ENCODE peak calls at places on chromosomes 16 and 17, in nine cellular contexts. One of them, this sample, is unnamed.

GRCh38 chr17:67431210-67432015 is 54.3 kb downstream of the PITPNC1 start:
- DNase-seq in DMS153: no peak
- DNase-seq in Calu3: no peak
- DNase-seq in NCI-H2227 treated with DMSO at 0.1 percent for 48 hours: no peak
- DNase-seq in dorsolateral prefrontal cortex: no peak
- DNase-seq in GM20000: peak
- DNase-seq in stimulated activated naive B cell treated with anti-CD40 and anti-IgM and Interleukin-4, amounts not matched to agents 10 μg/mL and 1 μg/mL and 100 μg/mL, for 72 hours: no peak
- DNase-seq in mucosa of descending colon: no peak
- DNase-seq in fibroblast of the aortic adventitia: peak
- DNase-seq in this sample: no peak

GRCh38 chr17:12402963-12403622 is 262.6 kb upstream of the MYOCD start:
- DNase-seq in DMS153: no peak
- DNase-seq in Calu3: no peak
- DNase-seq in NCI-H2227 treated with DMSO at 0.1 percent for 48 hours: no peak
- DNase-seq in dorsolateral prefrontal cortex: no peak
- DNase-seq in GM20000: no peak
- DNase-seq in stimulated activated naive B cell treated with anti-CD40 and anti-IgM and Interleukin-4, amounts not matched to agents 10 μg/mL and 1 μg/mL and 100 μg/mL, for 72 hours: no peak
- DNase-seq in mucosa of descending colon: no peak
- DNase-seq in fibroblast of the aortic adventitia: peak
- DNase-seq in this sample: no peak

GRCh38 chr17:68733241-68734176 is 132.3 kb upstream of the FAM20A start:
- DNase-seq in DMS153: no peak
- DNase-seq in Calu3: peak
- DNase-seq in NCI-H2227 treated with DMSO at 0.1 percent for 48 hours: no peak
- DNase-seq in dorsolateral prefrontal cortex: no peak
- DNase-seq in GM20000: no peak
- DNase-seq in stimulated activated naive B cell treated with anti-CD40 and anti-IgM and Interleukin-4, amounts not matched to agents 10 μg/mL and 1 μg/mL and 100 μg/mL, for 72 hours: no peak
- DNase-seq in mucosa of descending colon: no peak
- DNase-seq in fibroblast of the aortic adventitia: peak
- DNase-seq in this sample: no peak

GRCh38 chr17:34840758-34841157 is 120.5 kb downstream of the CCT6B start:
- DNase-seq in DMS153: no peak
- DNase-seq in Calu3: peak
- DNase-seq in NCI-H2227 treated with DMSO at 0.1 percent for 48 hours: no peak
- DNase-seq in dorsolateral prefrontal cortex: no peak
- DNase-seq in GM20000: no peak
- DNase-seq in stimulated activated naive B cell treated with anti-CD40 and anti-IgM and Interleukin-4, amounts not matched to agents 10 μg/mL and 1 μg/mL and 100 μg/mL, for 72 hours: no peak
- DNase-seq in mucosa of descending colon: no peak
- DNase-seq in fibroblast of the aortic adventitia: no peak
- DNase-seq in this sample: no peak

GRCh38 chr17:79905832-79906231 is 66.6 kb upstream of the CBX4 start:
- DNase-seq in DMS153: peak
- DNase-seq in Calu3: peak
- DNase-seq in NCI-H2227 treated with DMSO at 0.1 percent for 48 hours: no peak
- DNase-seq in dorsolateral prefrontal cortex: no peak
- DNase-seq in GM20000: no peak
- DNase-seq in stimulated activated naive B cell treated with anti-CD40 and anti-IgM and Interleukin-4, amounts not matched to agents 10 μg/mL and 1 μg/mL and 100 μg/mL, for 72 hours: no peak
- DNase-seq in mucosa of descending colon: no peak
- DNase-seq in fibroblast of the aortic adventitia: no peak
- DNase-seq in this sample: no peak

GRCh38 chr16:81626181-81626674 is 152.9 kb upstream of the PLCG2 start:
- DNase-seq in DMS153: no peak
- DNase-seq in Calu3: no peak
- DNase-seq in NCI-H2227 treated with DMSO at 0.1 percent for 48 hours: no peak
- DNase-seq in dorsolateral prefrontal cortex: no peak
- DNase-seq in GM20000: no peak
- DNase-seq in stimulated activated naive B cell treated with anti-CD40 and anti-IgM and Interleukin-4, amounts not matched to agents 10 μg/mL and 1 μg/mL and 100 μg/mL, for 72 hours: no peak
- DNase-seq in mucosa of descending colon: no peak
- DNase-seq in fibroblast of the aortic adventitia: no peak
- DNase-seq in this sample: no peak

GRCh38 chr16:68948230-68948910 is 105.0 kb downstream of the TANGO6 start:
- DNase-seq in DMS153: no peak
- DNase-seq in Calu3: no peak
- DNase-seq in NCI-H2227 treated with DMSO at 0.1 percent for 48 hours: no peak
- DNase-seq in dorsolateral prefrontal cortex: no peak
- DNase-seq in GM20000: no peak
- DNase-seq in stimulated activated naive B cell treated with anti-CD40 and anti-IgM and Interleukin-4, amounts not matched to agents 10 μg/mL and 1 μg/mL and 100 μg/mL, for 72 hours: no peak
- DNase-seq in mucosa of descending colon: no peak
- DNase-seq in fibroblast of the aortic adventitia: peak
- DNase-seq in this sample: no peak

GRCh38 chr17:5297245-5297644 is 15.2 kb downstream of the RABEP1 start:
- DNase-seq in DMS153: no peak
- DNase-seq in Calu3: no peak
- DNase-seq in NCI-H2227 treated with DMSO at 0.1 percent for 48 hours: no peak
- DNase-seq in dorsolateral prefrontal cortex: no peak
- DNase-seq in GM20000: no peak
- DNase-seq in stimulated activated naive B cell treated with anti-CD40 and anti-IgM and Interleukin-4, amounts not matched to agents 10 μg/mL and 1 μg/mL and 100 μg/mL, for 72 hours: no peak
- DNase-seq in mucosa of descending colon: no peak
- DNase-seq in fibroblast of the aortic adventitia: no peak
- DNase-seq in this sample: no peak

GRCh38 chr17:37676115-37676925 is 33.1 kb upstream of the DDX52 start:
- DNase-seq in DMS153: no peak
- DNase-seq in Calu3: no peak
- DNase-seq in NCI-H2227 treated with DMSO at 0.1 percent for 48 hours: no peak
- DNase-seq in dorsolateral prefrontal cortex: no peak
- DNase-seq in GM20000: no peak
- DNase-seq in stimulated activated naive B cell treated with anti-CD40 and anti-IgM and Interleukin-4, amounts not matched to agents 10 μg/mL and 1 μg/mL and 100 μg/mL, for 72 hours: no peak
- DNase-seq in mucosa of descending colon: peak
- DNase-seq in fibroblast of the aortic adventitia: no peak
- DNase-seq in this sample: no peak

GRCh38 chr17:12187658-12188057 is 167.0 kb downstream of the MAP2K4 start:
- DNase-seq in DMS153: no peak
- DNase-seq in Calu3: no peak
- DNase-seq in NCI-H2227 treated with DMSO at 0.1 percent for 48 hours: no peak
- DNase-seq in dorsolateral prefrontal cortex: no peak
- DNase-seq in GM20000: no peak
- DNase-seq in stimulated activated naive B cell treated with anti-CD40 and anti-IgM and Interleukin-4, amounts not matched to agents 10 μg/mL and 1 μg/mL and 100 μg/mL, for 72 hours: no peak
- DNase-seq in mucosa of descending colon: no peak
- DNase-seq in fibroblast of the aortic adventitia: no peak
- DNase-seq in this sample: no peak

GRCh38 chr17:63984651-63985386 is 12.1 kb upstream of the SCN4A start:
- DNase-seq in DMS153: no peak
- DNase-seq in Calu3: peak
- DNase-seq in NCI-H2227 treated with DMSO at 0.1 percent for 48 hours: no peak
- DNase-seq in dorsolateral prefrontal cortex: no peak
- DNase-seq in GM20000: no peak
- DNase-seq in stimulated activated naive B cell treated with anti-CD40 and anti-IgM and Interleukin-4, amounts not matched to agents 10 μg/mL and 1 μg/mL and 100 μg/mL, for 72 hours: peak
- DNase-seq in mucosa of descending colon: peak
- DNase-seq in fibroblast of the aortic adventitia: peak
- DNase-seq in this sample: no peak

GRCh38 chr17:17467720-17468119 is 9.1 kb upstream of the MED9 start:
- DNase-seq in DMS153: no peak
- DNase-seq in Calu3: no peak
- DNase-seq in NCI-H2227 treated with DMSO at 0.1 percent for 48 hours: no peak
- DNase-seq in dorsolateral prefrontal cortex: no peak
- DNase-seq in GM20000: no peak
- DNase-seq in stimulated activated naive B cell treated with anti-CD40 and anti-IgM and Interleukin-4, amounts not matched to agents 10 μg/mL and 1 μg/mL and 100 μg/mL, for 72 hours: no peak
- DNase-seq in mucosa of descending colon: peak
- DNase-seq in fibroblast of the aortic adventitia: no peak
- DNase-seq in this sample: no peak

GRCh38 chr16:48592839-48593429 is 17.0 kb downstream of the N4BP1 start:
- DNase-seq in DMS153: no peak
- DNase-seq in Calu3: no peak
- DNase-seq in NCI-H2227 treated with DMSO at 0.1 percent for 48 hours: no peak
- DNase-seq in dorsolateral prefrontal cortex: no peak
- DNase-seq in GM20000: no peak
- DNase-seq in stimulated activated naive B cell treated with anti-CD40 and anti-IgM and Interleukin-4, amounts not matched to agents 10 μg/mL and 1 μg/mL and 100 μg/mL, for 72 hours: no peak
- DNase-seq in mucosa of descending colon: no peak
- DNase-seq in fibroblast of the aortic adventitia: no peak
- DNase-seq in this sample: no peak

GRCh38 chr17:7047566-7047965 is 3.7 kb upstream of the SLC16A11 start:
- DNase-seq in DMS153: no peak
- DNase-seq in Calu3: no peak
- DNase-seq in NCI-H2227 treated with DMSO at 0.1 percent for 48 hours: no peak
- DNase-seq in dorsolateral prefrontal cortex: no peak
- DNase-seq in GM20000: no peak
- DNase-seq in stimulated activated naive B cell treated with anti-CD40 and anti-IgM and Interleukin-4, amounts not matched to agents 10 μg/mL and 1 μg/mL and 100 μg/mL, for 72 hours: no peak
- DNase-seq in mucosa of descending colon: no peak
- DNase-seq in fibroblast of the aortic adventitia: no peak
- DNase-seq in this sample: no peak

GRCh38 chr16:87644186-87644585 is 41.9 kb downstream of the JPH3 start:
- DNase-seq in DMS153: no peak
- DNase-seq in Calu3: no peak
- DNase-seq in NCI-H2227 treated with DMSO at 0.1 percent for 48 hours: no peak
- DNase-seq in dorsolateral prefrontal cortex: no peak
- DNase-seq in GM20000: no peak
- DNase-seq in stimulated activated naive B cell treated with anti-CD40 and anti-IgM and Interleukin-4, amounts not matched to agents 10 μg/mL and 1 μg/mL and 100 μg/mL, for 72 hours: no peak
- DNase-seq in mucosa of descending colon: no peak
- DNase-seq in fibroblast of the aortic adventitia: no peak
- DNase-seq in this sample: no peak

GRCh38 chr17:57554826-57555635 is 190.1 kb downstream of the CCDC182 start:
- DNase-seq in DMS153: no peak
- DNase-seq in Calu3: no peak
- DNase-seq in NCI-H2227 treated with DMSO at 0.1 percent for 48 hours: no peak
- DNase-seq in dorsolateral prefrontal cortex: no peak
- DNase-seq in GM20000: no peak
- DNase-seq in stimulated activated naive B cell treated with anti-CD40 and anti-IgM and Interleukin-4, amounts not matched to agents 10 μg/mL and 1 μg/mL and 100 μg/mL, for 72 hours: no peak
- DNase-seq in mucosa of descending colon: no peak
- DNase-seq in fibroblast of the aortic adventitia: no peak
- DNase-seq in this sample: no peak

GRCh38 chr16:68324780-68325357 is 14.1 kb downstream of the PRMT7 start:
- DNase-seq in DMS153: no peak
- DNase-seq in Calu3: no peak
- DNase-seq in NCI-H2227 treated with DMSO at 0.1 percent for 48 hours: no peak
- DNase-seq in dorsolateral prefrontal cortex: no peak
- DNase-seq in GM20000: no peak
- DNase-seq in stimulated activated naive B cell treated with anti-CD40 and anti-IgM and Interleukin-4, amounts not matched to agents 10 μg/mL and 1 μg/mL and 100 μg/mL, for 72 hours: no peak
- DNase-seq in mucosa of descending colon: no peak
- DNase-seq in fibroblast of the aortic adventitia: no peak
- DNase-seq in this sample: no peak

GRCh38 chr16:77437859-77438258 is 3.0 kb upstream of the ADAMTS18 start:
- DNase-seq in DMS153: peak
- DNase-seq in Calu3: no peak
- DNase-seq in NCI-H2227 treated with DMSO at 0.1 percent for 48 hours: no peak
- DNase-seq in dorsolateral prefrontal cortex: no peak
- DNase-seq in GM20000: no peak
- DNase-seq in stimulated activated naive B cell treated with anti-CD40 and anti-IgM and Interleukin-4, amounts not matched to agents 10 μg/mL and 1 μg/mL and 100 μg/mL, for 72 hours: no peak
- DNase-seq in mucosa of descending colon: no peak
- DNase-seq in fibroblast of the aortic adventitia: peak
- DNase-seq in this sample: no peak

GRCh38 chr16:77276686-77277085 is 77.5 kb downstream of the SYCE1L start:
- DNase-seq in DMS153: peak
- DNase-seq in Calu3: no peak
- DNase-seq in NCI-H2227 treated with DMSO at 0.1 percent for 48 hours: no peak
- DNase-seq in dorsolateral prefrontal cortex: no peak
- DNase-seq in GM20000: no peak
- DNase-seq in stimulated activated naive B cell treated with anti-CD40 and anti-IgM and Interleukin-4, amounts not matched to agents 10 μg/mL and 1 μg/mL and 100 μg/mL, for 72 hours: no peak
- DNase-seq in mucosa of descending colon: no peak
- DNase-seq in fibroblast of the aortic adventitia: no peak
- DNase-seq in this sample: no peak

GRCh38 chr17:73799091-73799490 is 154.8 kb upstream of the SDK2 start:
- DNase-seq in DMS153: no peak
- DNase-seq in Calu3: no peak
- DNase-seq in NCI-H2227 treated with DMSO at 0.1 percent for 48 hours: no peak
- DNase-seq in dorsolateral prefrontal cortex: no peak
- DNase-seq in GM20000: no peak
- DNase-seq in stimulated activated naive B cell treated with anti-CD40 and anti-IgM and Interleukin-4, amounts not matched to agents 10 μg/mL and 1 μg/mL and 100 μg/mL, for 72 hours: no peak
- DNase-seq in mucosa of descending colon: no peak
- DNase-seq in fibroblast of the aortic adventitia: no peak
- DNase-seq in this sample: no peak

GRCh38 chr17:7824021-7824924 is 9.7 kb upstream of the KDM6B start:
- DNase-seq in DMS153: no peak
- DNase-seq in Calu3: no peak
- DNase-seq in NCI-H2227 treated with DMSO at 0.1 percent for 48 hours: no peak
- DNase-seq in dorsolateral prefrontal cortex: peak
- DNase-seq in GM20000: no peak
- DNase-seq in stimulated activated naive B cell treated with anti-CD40 and anti-IgM and Interleukin-4, amounts not matched to agents 10 μg/mL and 1 μg/mL and 100 μg/mL, for 72 hours: no peak
- DNase-seq in mucosa of descending colon: no peak
- DNase-seq in fibroblast of the aortic adventitia: no peak
- DNase-seq in this sample: no peak

GRCh38 chr16:13478991-13479390 is 441.0 kb upstream of the ERCC4 start:
- DNase-seq in DMS153: no peak
- DNase-seq in Calu3: no peak
- DNase-seq in NCI-H2227 treated with DMSO at 0.1 percent for 48 hours: no peak
- DNase-seq in dorsolateral prefrontal cortex: no peak
- DNase-seq in GM20000: no peak
- DNase-seq in stimulated activated naive B cell treated with anti-CD40 and anti-IgM and Interleukin-4, amounts not matched to agents 10 μg/mL and 1 μg/mL and 100 μg/mL, for 72 hours: no peak
- DNase-seq in mucosa of descending colon: no peak
- DNase-seq in fibroblast of the aortic adventitia: no peak
- DNase-seq in this sample: no peak

GRCh38 chr17:64306850-64307463 is 43.9 kb upstream of the TEX2 start:
- DNase-seq in DMS153: peak
- DNase-seq in Calu3: peak
- DNase-seq in NCI-H2227 treated with DMSO at 0.1 percent for 48 hours: peak
- DNase-seq in dorsolateral prefrontal cortex: no peak
- DNase-seq in GM20000: peak
- DNase-seq in stimulated activated naive B cell treated with anti-CD40 and anti-IgM and Interleukin-4, amounts not matched to agents 10 μg/mL and 1 μg/mL and 100 μg/mL, for 72 hours: peak
- DNase-seq in mucosa of descending colon: peak
- DNase-seq in fibroblast of the aortic adventitia: peak
- DNase-seq in this sample: peak

GRCh38 chr17:81120149-81120484 is 45.2 kb upstream of the PVALEF start:
- DNase-seq in DMS153: peak
- DNase-seq in Calu3: no peak
- DNase-seq in NCI-H2227 treated with DMSO at 0.1 percent for 48 hours: no peak
- DNase-seq in dorsolateral prefrontal cortex: no peak
- DNase-seq in GM20000: no peak
- DNase-seq in stimulated activated naive B cell treated with anti-CD40 and anti-IgM and Interleukin-4, amounts not matched to agents 10 μg/mL and 1 μg/mL and 100 μg/mL, for 72 hours: no peak
- DNase-seq in mucosa of descending colon: no peak
- DNase-seq in fibroblast of the aortic adventitia: no peak
- DNase-seq in this sample: no peak

GRCh38 chr17:50884354-50885311 is 18.5 kb upstream of the TOB1 start:
- DNase-seq in DMS153: no peak
- DNase-seq in Calu3: peak
- DNase-seq in NCI-H2227 treated with DMSO at 0.1 percent for 48 hours: no peak
- DNase-seq in dorsolateral prefrontal cortex: no peak
- DNase-seq in GM20000: no peak
- DNase-seq in stimulated activated naive B cell treated with anti-CD40 and anti-IgM and Interleukin-4, amounts not matched to agents 10 μg/mL and 1 μg/mL and 100 μg/mL, for 72 hours: no peak
- DNase-seq in mucosa of descending colon: peak
- DNase-seq in fibroblast of the aortic adventitia: peak
- DNase-seq in this sample: no peak

GRCh38 chr17:43467981-43468541 is 15.7 kb upstream of the DHX8 start:
- DNase-seq in DMS153: no peak
- DNase-seq in Calu3: no peak
- DNase-seq in NCI-H2227 treated with DMSO at 0.1 percent for 48 hours: no peak
- DNase-seq in dorsolateral prefrontal cortex: peak
- DNase-seq in GM20000: no peak
- DNase-seq in stimulated activated naive B cell treated with anti-CD40 and anti-IgM and Interleukin-4, amounts not matched to agents 10 μg/mL and 1 μg/mL and 100 μg/mL, for 72 hours: no peak
- DNase-seq in mucosa of descending colon: no peak
- DNase-seq in fibroblast of the aortic adventitia: peak
- DNase-seq in this sample: no peak

GRCh38 chr16:35391328-35391727 is 1931.9 kb downstream of the TP53TG3F start:
- DNase-seq in DMS153: peak
- DNase-seq in Calu3: peak
- DNase-seq in NCI-H2227 treated with DMSO at 0.1 percent for 48 hours: peak
- DNase-seq in dorsolateral prefrontal cortex: peak
- DNase-seq in GM20000: no peak
- DNase-seq in stimulated activated naive B cell treated with anti-CD40 and anti-IgM and Interleukin-4, amounts not matched to agents 10 μg/mL and 1 μg/mL and 100 μg/mL, for 72 hours: peak
- DNase-seq in mucosa of descending colon: no peak
- DNase-seq in fibroblast of the aortic adventitia: peak
- DNase-seq in this sample: peak

GRCh38 chr16:49788505-49788904 is 67.4 kb downstream of the ZNF423 start:
- DNase-seq in DMS153: no peak
- DNase-seq in Calu3: no peak
- DNase-seq in NCI-H2227 treated with DMSO at 0.1 percent for 48 hours: no peak
- DNase-seq in dorsolateral prefrontal cortex: no peak
- DNase-seq in GM20000: no peak
- DNase-seq in stimulated activated naive B cell treated with anti-CD40 and anti-IgM and Interleukin-4, amounts not matched to agents 10 μg/mL and 1 μg/mL and 100 μg/mL, for 72 hours: no peak
- DNase-seq in mucosa of descending colon: no peak
- DNase-seq in fibroblast of the aortic adventitia: peak
- DNase-seq in this sample: no peak

GRCh38 chr16:27596411-27596810 is 46.5 kb downstream of the KATNIP start:
- DNase-seq in DMS153: no peak
- DNase-seq in Calu3: no peak
- DNase-seq in NCI-H2227 treated with DMSO at 0.1 percent for 48 hours: no peak
- DNase-seq in dorsolateral prefrontal cortex: no peak
- DNase-seq in GM20000: no peak
- DNase-seq in stimulated activated naive B cell treated with anti-CD40 and anti-IgM and Interleukin-4, amounts not matched to agents 10 μg/mL and 1 μg/mL and 100 μg/mL, for 72 hours: no peak
- DNase-seq in mucosa of descending colon: no peak
- DNase-seq in fibroblast of the aortic adventitia: no peak
- DNase-seq in this sample: no peak

GRCh38 chr16:68396481-68396880 is 51.8 kb downstream of the SMPD3 start:
- DNase-seq in DMS153: peak
- DNase-seq in Calu3: peak
- DNase-seq in NCI-H2227 treated with DMSO at 0.1 percent for 48 hours: no peak
- DNase-seq in dorsolateral prefrontal cortex: no peak
- DNase-seq in GM20000: no peak
- DNase-seq in stimulated activated naive B cell treated with anti-CD40 and anti-IgM and Interleukin-4, amounts not matched to agents 10 μg/mL and 1 μg/mL and 100 μg/mL, for 72 hours: no peak
- DNase-seq in mucosa of descending colon: peak
- DNase-seq in fibroblast of the aortic adventitia: peak
- DNase-seq in this sample: no peak

GRCh38 chr17:50359998-50360461 is 13.0 kb downstream of the MRPL27 start:
- DNase-seq in DMS153: no peak
- DNase-seq in Calu3: no peak
- DNase-seq in NCI-H2227 treated with DMSO at 0.1 percent for 48 hours: no peak
- DNase-seq in dorsolateral prefrontal cortex: no peak
- DNase-seq in GM20000: no peak
- DNase-seq in stimulated activated naive B cell treated with anti-CD40 and anti-IgM and Interleukin-4, amounts not matched to agents 10 μg/mL and 1 μg/mL and 100 μg/mL, for 72 hours: no peak
- DNase-seq in mucosa of descending colon: no peak
- DNase-seq in fibroblast of the aortic adventitia: no peak
- DNase-seq in this sample: no peak